ENCODE peak calls at places on chromosomes 4 and X, in eight cellular contexts. One of them, this sample, is unnamed.

GRCh38 chr4:113437124-113437523 is 324.4 kb downstream of the CAMK2D start:
- DNase-seq in fibroblast of mammary gland: peak
- DNase-seq in transverse colon: no peak
- DNase-seq in stomach: no peak
- DNase-seq in A549: no peak
- DNase-seq in ascending aorta: no peak
- DNase-seq in AG04449: no peak
- DNase-seq in kidney: no peak
- DNase-seq in this sample: no peak

GRCh38 chr4:79232555-79232954 is 93.3 kb downstream of the NAA11 start:
- DNase-seq in kidney: no peak
- DNase-seq in AG04449: no peak
- DNase-seq in fibroblast of mammary gland: no peak
- DNase-seq in transverse colon: no peak
- DNase-seq in ascending aorta: no peak
- DNase-seq in stomach: no peak
- DNase-seq in A549: no peak
- DNase-seq in this sample: no peak

GRCh38 chrX:38166478-38167083 is 54.1 kb downstream of the SRPX start:
- DNase-seq in AG04449: no peak
- DNase-seq in fibroblast of mammary gland: peak
- DNase-seq in kidney: no peak
- DNase-seq in stomach: no peak
- DNase-seq in transverse colon: no peak
- DNase-seq in ascending aorta: no peak
- DNase-seq in A549: peak
- DNase-seq in this sample: no peak

GRCh38 chr4:147250062-147250461 is 230.8 kb upstream of the EDNRA start:
- DNase-seq in ascending aorta: no peak
- DNase-seq in A549: no peak
- DNase-seq in kidney: no peak
- DNase-seq in transverse colon: no peak
- DNase-seq in stomach: no peak
- DNase-seq in fibroblast of mammary gland: no peak
- DNase-seq in AG04449: no peak
- DNase-seq in this sample: no peak

GRCh38 chr4:56077676-56078075 is 128.9 kb downstream of the CEP135 start:
- DNase-seq in kidney: no peak
- DNase-seq in AG04449: no peak
- DNase-seq in A549: no peak
- DNase-seq in ascending aorta: no peak
- DNase-seq in stomach: no peak
- DNase-seq in fibroblast of mammary gland: no peak
- DNase-seq in transverse colon: no peak
- DNase-seq in this sample: no peak

GRCh38 chr4:37891221-37892159 is 606 bp downstream of the TBC1D1 start:
- DNase-seq in A549: no peak
- DNase-seq in AG04449: no peak
- DNase-seq in kidney: peak
- DNase-seq in ascending aorta: peak
- DNase-seq in transverse colon: peak
- DNase-seq in fibroblast of mammary gland: peak
- DNase-seq in stomach: peak
- DNase-seq in this sample: no peak

GRCh38 chr4:183099537-183100297 is 660 bp downstream of the WWC2 start:
- DNase-seq in stomach: peak
- DNase-seq in A549: peak
- DNase-seq in kidney: peak
- DNase-seq in ascending aorta: peak
- DNase-seq in fibroblast of mammary gland: no peak
- DNase-seq in transverse colon: no peak
- DNase-seq in AG04449: no peak
- DNase-seq in this sample: no peak

GRCh38 chr4:175671491-175671934 is 140.6 kb downstream of the GPM6A start:
- DNase-seq in kidney: peak
- DNase-seq in AG04449: no peak
- DNase-seq in A549: peak
- DNase-seq in fibroblast of mammary gland: no peak
- DNase-seq in transverse colon: no peak
- DNase-seq in stomach: no peak
- DNase-seq in ascending aorta: no peak
- DNase-seq in this sample: no peak

GRCh38 chrX:1336331-1337143 is at the start of gene IL3RA:
- DNase-seq in A549: peak
- DNase-seq in fibroblast of mammary gland: no peak
- DNase-seq in transverse colon: peak
- DNase-seq in stomach: no peak
- DNase-seq in kidney: peak
- DNase-seq in AG04449: no peak
- DNase-seq in ascending aorta: peak
- DNase-seq in this sample: no peak

GRCh38 chr4:3786196-3786869 is 20.1 kb downstream of the ADRA2C start:
- DNase-seq in kidney: peak
- DNase-seq in AG04449: no peak
- DNase-seq in ascending aorta: no peak
- DNase-seq in A549: peak
- DNase-seq in transverse colon: peak
- DNase-seq in fibroblast of mammary gland: no peak
- DNase-seq in stomach: peak
- DNase-seq in this sample: no peak

GRCh38 chrX:47191331-47191730 is 2.3 kb upstream of the UBA1 start:
- DNase-seq in stomach: peak
- DNase-seq in A549: no peak
- DNase-seq in transverse colon: peak
- DNase-seq in ascending aorta: no peak
- DNase-seq in kidney: peak
- DNase-seq in fibroblast of mammary gland: peak
- DNase-seq in AG04449: no peak
- DNase-seq in this sample: no peak
- H3K4me3 ChIP-seq in stomach: peak
- H3K4me3 ChIP-seq in A549: peak
- H3K4me3 ChIP-seq in transverse colon: peak
- H3K4me3 ChIP-seq in ascending aorta: peak
- H3K4me3 ChIP-seq in kidney: peak
- H3K4me3 ChIP-seq in fibroblast of mammary gland: peak
- H3K4me3 ChIP-seq in AG04449: peak
- H3K4me3 ChIP-seq in this sample: peak

GRCh38 chr4:19992694-19993093 is 259.0 kb upstream of the SLIT2 start:
- DNase-seq in transverse colon: no peak
- DNase-seq in stomach: no peak
- DNase-seq in ascending aorta: no peak
- DNase-seq in kidney: no peak
- DNase-seq in fibroblast of mammary gland: no peak
- DNase-seq in AG04449: no peak
- DNase-seq in A549: no peak
- DNase-seq in this sample: no peak
- H3K4me3 ChIP-seq in transverse colon: no peak
- H3K4me3 ChIP-seq in stomach: no peak
- H3K4me3 ChIP-seq in ascending aorta: no peak
- H3K4me3 ChIP-seq in kidney: no peak
- H3K4me3 ChIP-seq in fibroblast of mammary gland: no peak
- H3K4me3 ChIP-seq in AG04449: no peak
- H3K4me3 ChIP-seq in A549: no peak
- H3K4me3 ChIP-seq in this sample: no peak

GRCh38 chrX:69139516-69139915 is 25.7 kb downstream of the PJA1 start:
- DNase-seq in A549: no peak
- DNase-seq in fibroblast of mammary gland: no peak
- DNase-seq in ascending aorta: no peak
- DNase-seq in transverse colon: no peak
- DNase-seq in kidney: peak
- DNase-seq in stomach: no peak
- DNase-seq in AG04449: no peak
- DNase-seq in this sample: no peak

GRCh38 chrX:69138512-69138911 is 26.7 kb downstream of the PJA1 start:
- DNase-seq in kidney: peak
- DNase-seq in ascending aorta: no peak
- DNase-seq in transverse colon: no peak
- DNase-seq in fibroblast of mammary gland: peak
- DNase-seq in A549: no peak
- DNase-seq in stomach: no peak
- DNase-seq in AG04449: no peak
- DNase-seq in this sample: no peak

GRCh38 chrX:69137371-69137881 is 27.8 kb downstream of the PJA1 start:
- DNase-seq in AG04449: no peak
- DNase-seq in transverse colon: no peak
- DNase-seq in fibroblast of mammary gland: peak
- DNase-seq in A549: no peak
- DNase-seq in ascending aorta: no peak
- DNase-seq in stomach: no peak
- DNase-seq in kidney: peak
- DNase-seq in this sample: no peak

GRCh38 chrX:69137911-69138310 is 27.3 kb downstream of the PJA1 start:
- DNase-seq in fibroblast of mammary gland: peak
- DNase-seq in ascending aorta: no peak
- DNase-seq in kidney: peak
- DNase-seq in A549: no peak
- DNase-seq in AG04449: no peak
- DNase-seq in transverse colon: no peak
- DNase-seq in stomach: no peak
- DNase-seq in this sample: no peak

GRCh38 chrX:69136546-69137331 is 28.5 kb downstream of the PJA1 start:
- DNase-seq in AG04449: no peak
- DNase-seq in stomach: no peak
- DNase-seq in fibroblast of mammary gland: no peak
- DNase-seq in transverse colon: no peak
- DNase-seq in ascending aorta: no peak
- DNase-seq in kidney: peak
- DNase-seq in A549: no peak
- DNase-seq in this sample: no peak
- H3K4me3 ChIP-seq in AG04449: no peak
- H3K4me3 ChIP-seq in stomach: peak
- H3K4me3 ChIP-seq in fibroblast of mammary gland: no peak
- H3K4me3 ChIP-seq in transverse colon: no peak
- H3K4me3 ChIP-seq in ascending aorta: peak
- H3K4me3 ChIP-seq in kidney: no peak
- H3K4me3 ChIP-seq in A549: no peak
- H3K4me3 ChIP-seq in this sample: peak

GRCh38 chr4:177789610-177790009 is 347.4 kb upstream of the AGA start:
- DNase-seq in ascending aorta: no peak
- DNase-seq in AG04449: no peak
- DNase-seq in A549: no peak
- DNase-seq in fibroblast of mammary gland: no peak
- DNase-seq in stomach: no peak
- DNase-seq in kidney: no peak
- DNase-seq in transverse colon: no peak
- DNase-seq in this sample: no peak

GRCh38 chr4:177785000-177785399 is 342.8 kb upstream of the AGA start:
- DNase-seq in kidney: no peak
- DNase-seq in A549: no peak
- DNase-seq in fibroblast of mammary gland: no peak
- DNase-seq in ascending aorta: no peak
- DNase-seq in transverse colon: no peak
- DNase-seq in stomach: no peak
- DNase-seq in AG04449: no peak
- DNase-seq in this sample: no peak
- H3K4me3 ChIP-seq in kidney: no peak
- H3K4me3 ChIP-seq in A549: no peak
- H3K4me3 ChIP-seq in fibroblast of mammary gland: no peak
- H3K4me3 ChIP-seq in ascending aorta: no peak
- H3K4me3 ChIP-seq in transverse colon: no peak
- H3K4me3 ChIP-seq in stomach: no peak
- H3K4me3 ChIP-seq in AG04449: no peak
- H3K4me3 ChIP-seq in this sample: no peak

This sample was measured in suprapubic skin.